ENCODE peak calls at places on chromosomes 2 and 18, in ten cellular contexts. J, G, N, U, B, R, E, W, C and L are unnamed samples.

GRCh38 chr2:226836548-226836885 is 663 bp downstream of the RHBDD1 start:
- DNase-seq in J (no peak), G (peak; percentile 4), N (no peak), U (no peak), B (no peak), R (no peak), E (no peak), W (no peak), C (no peak), L (no peak)

GRCh38 chr18:9898792-9899549 is 13.2 kb downstream of the TXNDC2 start:
- DNase-seq in J (no peak), G (peak; percentile 18), N (no peak), U (peak; percentile 70), B (peak; percentile 37), R (no peak), E (no peak), W (no peak), C (no peak), L (no peak)

GRCh38 chr2:112794131-112794733 is 9.9 kb upstream of the IL1A start:
- DNase-seq in J (no peak), G (peak; percentile 34), N (peak; percentile 80), U (peak; percentile 82), B (peak; percentile 96), R (peak; percentile 31), E (no peak), W (peak; percentile 63), C (peak; percentile 93), L (peak; percentile 69)

GRCh38 chr2:229089806-229090205 is 181.3 kb downstream of the PID1 start:
- DNase-seq in J (no peak), G (no peak), N (no peak), U (peak; percentile 14), B (no peak), R (no peak), E (no peak), W (peak; percentile 34), C (peak; percentile 61), L (no peak)

GRCh38 chr2:148528356-148529064 is 116.0 kb upstream of the EPC2 start:
- DNase-seq in J (no peak), G (no peak), N (no peak), U (no peak), B (no peak), R (no peak), E (no peak), W (no peak), C (no peak), L (no peak)

GRCh38 chr2:102185347-102185746 is 1.5 kb upstream of the IL1RL2 start:
- DNase-seq in J (no peak), G (peak; percentile 34), N (no peak), U (no peak), B (no peak), R (no peak), E (no peak), W (no peak), C (peak; percentile 64), L (no peak)

GRCh38 chr2:232406556-232407310 is at the start of gene ALPG:
- DNase-seq in J (no peak), G (no peak), N (no peak), U (no peak), B (no peak), R (no peak), E (no peak), W (no peak), C (no peak), L (no peak)

GRCh38 chr2:171432206-171432968 is 1.4 kb downstream of the METTL8 start:
- DNase-seq in J (no peak), G (no peak), N (no peak), U (no peak), B (peak; percentile 21), R (no peak), E (no peak), W (no peak), C (no peak), L (no peak)

GRCh38 chr18:51400721-51401120 is 203.2 kb upstream of the MEX3C start:
- DNase-seq in J (no peak), G (no peak), N (no peak), U (no peak), B (no peak), R (no peak), E (no peak), W (no peak), C (no peak), L (no peak)

GRCh38 chr18:78666666-78667335 is 312.8 kb upstream of the SALL3 start:
- DNase-seq in J (no peak), G (no peak), N (no peak), U (no peak), B (no peak), R (no peak), E (no peak), W (no peak), C (no peak), L (no peak)
- TF ChIP-seq CTCF in J (no peak), G (no peak), N (no peak), U (no peak), B (no peak), R (no peak), E (no peak), W (no peak), C (no peak), L (no peak)

DNA sequence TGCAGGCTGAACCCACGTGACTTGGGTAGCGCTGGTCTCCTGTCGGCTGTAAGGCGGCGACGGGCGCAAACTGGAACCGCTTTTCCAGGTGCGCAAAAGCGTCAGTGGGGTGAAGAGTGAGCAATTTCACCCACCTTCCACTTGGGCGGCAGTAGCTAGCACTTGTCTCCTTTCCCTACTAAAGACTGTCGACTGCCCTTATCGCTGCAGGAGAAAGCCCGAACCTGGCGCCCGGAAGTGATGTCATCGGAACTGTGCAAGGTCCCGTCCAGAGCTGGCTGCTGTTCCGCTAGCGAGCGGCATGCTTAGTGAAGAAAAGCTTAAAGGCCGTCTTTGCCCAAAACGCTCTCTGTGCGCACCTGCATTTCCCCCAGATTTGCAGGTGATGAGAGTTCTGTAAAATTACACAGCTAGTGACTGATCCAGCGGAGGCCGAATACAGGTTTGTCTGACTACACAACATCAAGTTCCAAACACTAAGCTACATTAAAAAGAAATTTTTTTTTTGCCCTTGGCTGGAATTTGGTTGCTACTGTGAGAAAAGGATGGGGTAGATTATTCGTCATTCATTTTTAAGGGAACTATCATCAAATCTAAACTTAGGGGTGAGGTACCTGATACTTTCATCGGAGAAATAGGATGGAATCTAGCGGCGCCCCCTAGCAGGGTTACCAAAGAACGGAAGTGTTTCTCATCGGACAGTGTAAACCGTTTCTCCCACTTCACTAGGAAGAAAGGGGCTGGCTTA is at the start of gene OSGEPL1:
- DNase-seq in J (peak; percentile 94), G (peak; percentile 96), N (peak; percentile 73), U (peak; percentile 88), B (peak; percentile 90), R (peak; percentile 60), E (peak; percentile 90), W (peak; percentile 95), C (peak; percentile 89), L (peak; percentile 68)
- TF ChIP-seq CTCF in J (peak; percentile 23), G (no peak), N (peak; percentile 33), U (peak; percentile 61), B (peak; percentile 61), R (peak; percentile 66), E (no peak), W (peak; percentile 63), C (peak; percentile 63), L (no peak)

GRCh38 chr18:27211569-27211968 is 26.5 kb upstream of the CHST9 start:
- DNase-seq in J (no peak), G (no peak), N (no peak), U (no peak), B (no peak), R (no peak), E (no peak), W (no peak), C (no peak), L (no peak)
- TF ChIP-seq CTCF in J (no peak), G (no peak), N (no peak), U (no peak), B (no peak), R (no peak), E (no peak), W (no peak), C (no peak), L (no peak)

DNA sequence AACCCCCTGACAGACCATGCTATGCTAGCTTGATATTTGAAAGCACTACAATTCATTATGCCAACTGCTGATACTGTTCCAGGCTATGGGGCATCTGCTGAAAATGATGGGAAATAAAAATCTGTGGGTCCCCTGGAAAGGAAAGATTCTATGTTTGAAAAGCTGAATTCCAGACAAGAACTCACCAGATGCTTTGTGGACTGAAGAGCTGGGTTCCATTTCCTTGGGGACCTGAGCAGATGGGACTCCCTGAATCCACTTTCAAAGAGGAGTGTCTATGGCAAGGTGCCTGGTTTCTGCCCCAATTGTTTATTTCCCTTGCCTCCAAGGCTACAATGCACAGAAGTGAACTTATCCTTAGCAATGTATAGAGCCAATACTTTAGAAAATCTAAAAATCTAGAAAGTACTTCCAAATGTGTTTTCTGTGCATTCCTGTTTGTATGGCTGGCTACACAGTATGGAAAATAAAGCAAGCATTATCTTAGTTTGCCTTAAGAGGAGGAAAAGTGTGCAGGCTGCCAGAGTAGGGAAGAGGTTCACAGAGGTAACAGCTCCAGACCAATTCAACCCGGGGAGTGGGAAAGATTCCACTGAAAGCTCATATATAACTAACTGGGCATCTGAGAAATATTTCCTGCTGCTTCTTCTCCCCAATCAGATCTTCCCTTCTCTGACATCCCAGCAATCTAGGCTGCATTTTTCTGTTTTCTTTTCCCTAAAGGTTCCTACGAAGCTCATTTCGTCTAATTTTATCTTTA is 420.5 kb downstream of the NRXN1 start:
- DNase-seq in J (no peak), G (no peak), N (no peak), U (no peak), B (no peak), R (no peak), E (no peak), W (no peak), C (no peak), L (no peak)
- TF ChIP-seq CTCF in J (no peak), G (no peak), N (no peak), U (no peak), B (no peak), R (no peak), E (no peak), W (no peak), C (no peak), L (no peak)

DNA sequence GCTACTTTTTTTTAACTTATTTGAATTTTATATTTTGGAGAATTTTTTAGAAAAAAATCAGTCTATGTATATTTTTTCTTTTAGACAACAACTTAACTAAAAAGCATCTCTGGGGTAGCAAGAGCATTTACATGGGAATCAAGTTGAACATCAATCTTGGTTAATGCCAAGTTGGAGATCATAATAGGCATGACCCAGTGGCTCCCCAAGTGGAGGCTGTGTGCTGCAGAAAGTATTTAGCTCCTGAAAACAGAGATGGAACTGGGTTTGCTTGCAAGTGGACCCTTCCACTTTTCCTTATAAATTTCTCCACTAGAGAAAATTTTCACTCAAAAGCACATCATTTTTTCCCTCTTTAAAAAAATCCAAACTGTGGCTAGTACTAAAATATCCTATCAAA is 23.9 kb upstream of the CAVIN2 start:
- DNase-seq in J (no peak), G (no peak), N (no peak), U (no peak), B (no peak), R (no peak), E (no peak), W (no peak), C (no peak), L (no peak)
- TF ChIP-seq CTCF in J (no peak), G (no peak), N (no peak), U (peak; percentile 14), B (no peak), R (no peak), E (no peak), W (peak; percentile 36), C (peak; percentile 41), L (no peak)

GRCh38 chr2:31886700-31887099 is 124.1 kb downstream of the MEMO1 start:
- DNase-seq in J (no peak), G (peak; percentile 3), N (no peak), U (no peak), B (no peak), R (peak; percentile 6), E (no peak), W (no peak), C (peak; percentile 9), L (no peak)
- TF ChIP-seq CTCF in J (no peak), G (no peak), N (no peak), U (peak; percentile 14), B (no peak), R (peak; percentile 40), E (no peak), W (peak; percentile 44), C (peak; percentile 32), L (no peak)